ENCODE peak calls at places on chromosome 7, in nine cellular contexts. K is SJCRH30, T is adipocyte, F is GM23248, E is IMR-90, Q is osteoblast, X is lower leg skin, S is small intestine, P is fibroblast of lung. H is an unnamed sample.

GRCh38 chr7:143279186-143280098 is 5.3 kb upstream of the TMEM139 start:
- DNase-seq in K (peak), T (peak), F (peak), E (peak), Q (peak), X (no peak), S (peak), P (peak), H (peak)

GRCh38 chr7:40525764-40526163 is 391.0 kb downstream of the SUGCT start:
- DNase-seq in K (peak), T (no peak), F (no peak), E (no peak), Q (no peak), X (no peak), S (no peak), P (no peak), H (no peak)

GRCh38 chr7:16564909-16565426 is 38.3 kb downstream of the LRRC72 start:
- DNase-seq in K (no peak), T (peak), F (peak), E (peak), Q (peak), X (no peak), S (peak), P (peak), H (peak)

GRCh38 chr7:51606601-51607154 is 290.1 kb upstream of the COBL start:
- DNase-seq in K (no peak), T (no peak), F (no peak), E (no peak), Q (no peak), X (no peak), S (peak), P (no peak), H (no peak)

GRCh38 chr7:30246392-30246791 is 38.0 kb upstream of the ZNRF2 start:
- DNase-seq in K (no peak), T (no peak), F (no peak), E (no peak), Q (no peak), X (no peak), S (no peak), P (no peak), H (no peak)

GRCh38 chr7:151626422-151627115 is 106.9 kb upstream of the RHEB start:
- DNase-seq in K (peak), T (no peak), F (peak), E (no peak), Q (no peak), X (no peak), S (peak), P (peak), H (no peak)

GRCh38 chr7:105439174-105439893 is 50.6 kb upstream of the SRPK2 start:
- DNase-seq in K (peak), T (peak), F (peak), E (peak), Q (peak), X (no peak), S (peak), P (peak), H (peak)

GRCh38 chr7:157540606-157541294 is 203.9 kb downstream of the DNAJB6 start:
- DNase-seq in K (no peak), T (no peak), F (no peak), E (no peak), Q (peak), X (no peak), S (no peak), P (no peak), H (no peak)

GRCh38 chr7:141436676-141437075 is 114.5 kb upstream of the AGK start:
- DNase-seq in K (no peak), T (no peak), F (no peak), E (no peak), Q (no peak), X (no peak), S (no peak), P (no peak), H (no peak)

GRCh38 chr7:117122536-117122935 is 169.2 kb downstream of the ST7 start:
- DNase-seq in K (no peak), T (no peak), F (no peak), E (no peak), Q (no peak), X (no peak), S (no peak), P (no peak), H (no peak)

GRCh38 chr7:1715671-1716074 is 45.6 kb downstream of the ELFN1 start:
- DNase-seq in K (no peak), T (no peak), F (no peak), E (no peak), Q (peak), X (no peak), S (no peak), P (no peak), H (no peak)

GRCh38 chr7:66903360-66904062 is 17.5 kb upstream of the TMEM248 start:
- DNase-seq in K (no peak), T (no peak), F (no peak), E (no peak), Q (peak), X (no peak), S (no peak), P (no peak), H (no peak)

GRCh38 chr7:46569117-46569433 is 648.0 kb upstream of the IGFBP3 start:
- DNase-seq in K (no peak), T (peak), F (no peak), E (no peak), Q (peak), X (no peak), S (peak), P (no peak), H (no peak)

GRCh38 chr7:46029111-46029704 is 108.1 kb upstream of the IGFBP3 start:
- DNase-seq in K (no peak), T (no peak), F (no peak), E (no peak), Q (no peak), X (no peak), S (no peak), P (no peak), H (no peak)

GRCh38 chr7:54811016-54811924 is 52.3 kb upstream of the SEC61G start:
- DNase-seq in K (no peak), T (peak), F (peak), E (peak), Q (peak), X (no peak), S (no peak), P (peak), H (peak)

GRCh38 chr7:7399707-7400106 is 136.0 kb downstream of the COL28A1 start:
- DNase-seq in K (peak), T (no peak), F (no peak), E (no peak), Q (no peak), X (no peak), S (no peak), P (no peak), H (peak)

GRCh38 chr7:36141850-36142249 is 11.2 kb upstream of the EEPD1 start:
- DNase-seq in K (no peak), T (no peak), F (no peak), E (no peak), Q (no peak), X (no peak), S (no peak), P (no peak), H (no peak)

GRCh38 chr7:25727876-25728275 is 424.1 kb upstream of the NFE2L3 start:
- DNase-seq in K (peak), T (no peak), F (no peak), E (no peak), Q (no peak), X (no peak), S (no peak), P (no peak), H (no peak)
- H3K4me3 ChIP-seq in K (no peak), T (no peak), F (no peak), E (no peak), Q (no peak), X (no peak), S (no peak), P (no peak), H (no peak)

GRCh38 chr7:127667017-127667670 is 15.2 kb downstream of the SND1 start:
- DNase-seq in K (no peak), T (peak), F (peak), E (peak), Q (peak), X (no peak), S (no peak), P (peak), H (no peak)

GRCh38 chr7:127671341-127671740 is 19.3 kb downstream of the SND1 start:
- DNase-seq in K (no peak), T (no peak), F (no peak), E (no peak), Q (no peak), X (no peak), S (no peak), P (no peak), H (no peak)

GRCh38 chr7:127665922-127666321 is 13.9 kb downstream of the SND1 start:
- DNase-seq in K (no peak), T (no peak), F (no peak), E (no peak), Q (no peak), X (no peak), S (no peak), P (no peak), H (no peak)

GRCh38 chr7:127667751-127668530 is 15.9 kb downstream of the SND1 start:
- DNase-seq in K (no peak), T (peak), F (peak), E (peak), Q (peak), X (no peak), S (no peak), P (no peak), H (no peak)

GRCh38 chr7:127666602-127667001 is 14.6 kb downstream of the SND1 start:
- DNase-seq in K (no peak), T (no peak), F (peak), E (no peak), Q (no peak), X (no peak), S (no peak), P (no peak), H (no peak)
- H3K4me3 ChIP-seq in K (no peak), T (no peak), F (peak), E (no peak), Q (no peak), X (no peak), S (no peak), P (no peak), H (no peak)

GRCh38 chr7:27181795-27182275 is 3.2 kb downstream of the HOXA11 start:
- DNase-seq in K (no peak), T (no peak), F (peak), E (no peak), Q (peak), X (no peak), S (no peak), P (no peak), H (no peak)

GRCh38 chr7:27179503-27180430 is 5.3 kb downstream of the HOXA11 start:
- DNase-seq in K (no peak), T (peak), F (peak), E (peak), Q (peak), X (peak), S (peak), P (peak), H (no peak)

GRCh38 chr7:27182285-27182827 is 2.7 kb downstream of the HOXA11 start:
- DNase-seq in K (no peak), T (no peak), F (no peak), E (no peak), Q (peak), X (no peak), S (no peak), P (no peak), H (no peak)

GRCh38 chr7:27180431-27181175 is 4.4 kb downstream of the HOXA11 start:
- DNase-seq in K (no peak), T (no peak), F (no peak), E (no peak), Q (peak), X (no peak), S (no peak), P (no peak), H (no peak)

GRCh38 chr7:27181176-27181520 is 3.9 kb downstream of the HOXA11 start:
- DNase-seq in K (no peak), T (no peak), F (peak), E (no peak), Q (peak), X (no peak), S (no peak), P (no peak), H (no peak)
- H3K4me3 ChIP-seq in K (no peak), T (no peak), F (no peak), E (no peak), Q (peak), X (no peak), S (no peak), P (no peak), H (no peak)

GRCh38 chr7:10889266-10889898 is 84.3 kb upstream of the PHF14 start:
- DNase-seq in K (peak), T (peak), F (peak), E (peak), Q (peak), X (no peak), S (peak), P (peak), H (peak)
- H3K4me3 ChIP-seq in K (no peak), T (no peak), F (no peak), E (no peak), Q (no peak), X (no peak), S (no peak), P (no peak), H (no peak)

GRCh38 chr7:120091807-120092206 is 181.2 kb upstream of the KCND2 start:
- DNase-seq in K (no peak), T (no peak), F (no peak), E (no peak), Q (no peak), X (no peak), S (peak), P (no peak), H (no peak)

GRCh38 chr7:120089968-120090367 is 183.0 kb upstream of the KCND2 start:
- DNase-seq in K (no peak), T (peak), F (no peak), E (peak), Q (no peak), X (no peak), S (no peak), P (peak), H (no peak)
- H3K4me3 ChIP-seq in K (no peak), T (no peak), F (no peak), E (no peak), Q (no peak), X (no peak), S (no peak), P (no peak), H (no peak)

GRCh38 chr7:23205861-23206510 is 24.1 kb downstream of the NUP42 start:
- DNase-seq in K (no peak), T (no peak), F (no peak), E (no peak), Q (no peak), X (no peak), S (no peak), P (no peak), H (no peak)
- H3K4me3 ChIP-seq in K (no peak), T (peak), F (no peak), E (no peak), Q (peak), X (no peak), S (peak), P (no peak), H (no peak)